ENCODE peak calls at places on chromosomes 2 and 18, in six cellular contexts. A, N, H, O, G and S are unnamed samples. For H3K4me1 and H3K27me3, the result is how much of the 10 kb centered on the place peaks cover.

GRCh38 chr2:223901311-223901710 is 43.8 kb downstream of the WDFY1 start:
- DNase-seq in G (no peak), N (no peak), H (no peak), O (no peak), A (no peak), S (no peak)

GRCh38 chr2:25109822-25110221 is 58.6 kb downstream of the POMC start:
- DNase-seq in O (no peak), H (no peak), N (no peak), A (no peak), G (no peak), S (no peak)

GRCh38 chr2:180607501-180608060 is 372.8 kb upstream of the UBE2E3 start:
- DNase-seq in H (no peak), O (no peak), N (no peak), G (no peak), A (no peak), S (no peak)

GRCh38 chr2:101617786-101618185 is 79.7 kb upstream of the MAP4K4 start:
- DNase-seq in N (no peak), A (no peak), H (no peak), G (no peak), O (no peak), S (no peak)

GRCh38 chr18:13605477-13605876 is 120.9 kb downstream of the FAM210A start:
- DNase-seq in G (no peak), N (no peak), O (no peak), A (no peak), H (no peak), S (no peak)

GRCh38 chr2:68908392-68908970 is 37.3 kb upstream of the BMP10 start:
- DNase-seq in A (peak), N (peak), H (peak), G (peak), O (peak), S (peak)

GRCh38 chr2:127453392-127454171 is 35.4 kb downstream of the PROC start:
- DNase-seq in N (no peak), A (peak), G (no peak), H (no peak), O (peak), S (peak)

GRCh38 chr2:137925599-137925998 is 38.7 kb upstream of the HNMT start:
- DNase-seq in H (no peak), G (no peak), A (no peak), N (no peak), O (no peak), S (no peak)

GRCh38 chr2:103959174-103960125 is 894.5 kb upstream of the POU3F3 start:
- DNase-seq in N (no peak), G (no peak), A (peak), H (no peak), O (no peak), S (peak)

GRCh38 chr18:26307161-26307773 is 81.0 kb downstream of the TAF4B start:
- DNase-seq in O (peak), A (peak), H (no peak), G (no peak), N (no peak), S (peak)

GRCh38 chr18:48889981-48890735 is 60.6 kb downstream of the SMAD7 start:
- DNase-seq in O (no peak), H (no peak), G (peak), N (no peak), A (no peak), S (peak)

GRCh38 chr18:49534846-49535601 is 26.8 kb upstream of the LIPG start:
- DNase-seq in A (no peak), H (no peak), G (no peak), N (no peak), O (no peak), S (no peak)

GRCh38 chr2:31937741-31938140 is 73.1 kb downstream of the MEMO1 start:
- DNase-seq in N (no peak), G (no peak), O (no peak), A (no peak), H (no peak), S (no peak)

GRCh38 chr2:16051046-16051489 is 110.7 kb downstream of the MYCN start:
- DNase-seq in A (no peak), G (no peak), H (no peak), N (no peak), O (no peak), S (no peak)

GRCh38 chr2:67576991-67577390 is 179.9 kb downstream of the ETAA1 start:
- DNase-seq in O (no peak), G (no peak), H (no peak), A (no peak), N (no peak), S (no peak)

GRCh38 chr2:105537466-105537865 is 138.6 kb upstream of the FHL2 start:
- DNase-seq in G (no peak), N (no peak), H (no peak), O (no peak), A (no peak), S (no peak)

GRCh38 chr2:10242451-10242850 is 60.3 kb upstream of the HPCAL1 start:
- DNase-seq in O (no peak), A (no peak), G (peak), N (no peak), H (no peak), S (no peak)

GRCh38 chr2:71669628-71670429 is 216.5 kb downstream of the DYSF start:
- DNase-seq in H (no peak), A (no peak), O (no peak), N (no peak), G (peak), S (no peak)

GRCh38 chr2:9003616-9004337 is at the start of gene MBOAT2:
- DNase-seq in O (peak), H (peak), N (peak), A (peak), G (peak), S (peak)

GRCh38 chr18:55627007-55627406 is 39.0 kb upstream of the TCF4 start:
- DNase-seq in H (no peak), N (no peak), A (no peak), O (no peak), G (no peak), S (no peak)

GRCh38 chr2:24977631-24978030 is 5.9 kb upstream of the DNAJC27 start:
- DNase-seq in O (no peak), G (no peak), H (no peak), A (no peak), N (no peak), S (no peak)

GRCh38 chr2:216548901-216549321 is 50.3 kb downstream of the RPL37A start:
- DNase-seq in N (peak), H (no peak), O (no peak), G (no peak), A (no peak), S (no peak)

GRCh38 chr18:56076735-56077134 is 488.7 kb upstream of the TCF4 start:
- DNase-seq in G (no peak), O (no peak), H (no peak), A (no peak), N (no peak), S (no peak)

GRCh38 chr2:9467687-9468086 is 6.7 kb upstream of the IAH1 start:
- DNase-seq in H (no peak), O (no peak), G (peak), N (no peak), A (no peak), S (no peak)

GRCh38 chr2:161019311-161019710 is 140.9 kb upstream of the TANK start:
- DNase-seq in N (no peak), G (no peak), H (no peak), A (no peak), O (no peak), S (no peak)

GRCh38 chr2:217835931-217836881 is 166.6 kb downstream of the TNS1 start:
- DNase-seq in H (no peak), N (peak), A (no peak), O (no peak), G (no peak), S (no peak)

GRCh38 chr2:11814979-11815510 is 68.6 kb downstream of the LPIN1 start:
- DNase-seq in G (no peak), A (no peak), H (no peak), O (no peak), N (no peak), S (no peak)

GRCh38 chr2:208040199-208041171 is 15.2 kb upstream of the PLEKHM3 start:
- DNase-seq in H (peak), G (peak), O (peak), N (peak), A (peak), S (peak)

GRCh38 chr2:8494151-8494550 is 187.7 kb upstream of the ID2 start:
- DNase-seq in G (no peak), A (no peak), O (no peak), N (no peak), H (no peak), S (no peak)

GRCh38 chr2:10438688-10439087 is 9.4 kb downstream of the ODC1 start:
- DNase-seq in G (no peak), H (no peak), A (no peak), N (no peak), O (no peak), S (no peak)

GRCh38 chr2:28103611-28104010 is 213.1 kb downstream of the BABAM2 start:
- DNase-seq in A (no peak), H (no peak), O (no peak), G (no peak), N (no peak), S (no peak)

GRCh38 chr18:24013061-24013460 is 1.5 kb upstream of the TTC39C start:
- DNase-seq in G (no peak), H (no peak), O (no peak), A (no peak), N (no peak), S (no peak)
- H3K4me1 ChIP-seq in G (under half), H (half or more), O (under half), A (under half), N (under half), S (under half)

DNA sequence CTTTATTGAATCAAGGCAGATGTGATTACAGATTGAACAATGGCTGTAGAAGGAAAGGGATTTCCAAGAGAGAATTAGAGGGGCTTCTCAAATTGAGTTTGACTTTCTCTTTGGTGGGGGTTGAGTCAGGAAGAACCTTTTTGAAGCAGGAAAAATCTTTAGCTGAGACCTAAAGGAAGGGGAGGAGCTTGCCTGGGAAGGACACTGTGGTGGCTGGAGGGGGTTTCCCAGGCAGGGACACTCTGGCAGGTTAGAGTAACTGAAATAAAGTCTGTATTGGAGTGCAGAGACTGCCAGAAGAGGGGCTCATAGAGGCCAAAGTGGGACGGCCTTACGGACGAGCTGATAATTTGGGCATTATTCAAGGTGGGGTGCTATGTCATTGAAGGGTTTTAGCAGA is 69.3 kb downstream of the NEDD4L start:
- DNase-seq in N (no peak), O (no peak), A (no peak), H (no peak), G (no peak), S (no peak)
- H3K4me3 ChIP-seq in N (no peak), O (no peak), A (no peak), H (no peak), G (no peak), S (no peak)

GRCh38 chr2:88857951-88858406 is 166.5 kb downstream of the RPIA start:
- DNase-seq in A (no peak), G (no peak), N (no peak), O (no peak), H (no peak), S (no peak)
- H3K27me3 ChIP-seq in A (under half), G (under half), N (under half), O (under half), H (under half), S (under half)

DNA sequence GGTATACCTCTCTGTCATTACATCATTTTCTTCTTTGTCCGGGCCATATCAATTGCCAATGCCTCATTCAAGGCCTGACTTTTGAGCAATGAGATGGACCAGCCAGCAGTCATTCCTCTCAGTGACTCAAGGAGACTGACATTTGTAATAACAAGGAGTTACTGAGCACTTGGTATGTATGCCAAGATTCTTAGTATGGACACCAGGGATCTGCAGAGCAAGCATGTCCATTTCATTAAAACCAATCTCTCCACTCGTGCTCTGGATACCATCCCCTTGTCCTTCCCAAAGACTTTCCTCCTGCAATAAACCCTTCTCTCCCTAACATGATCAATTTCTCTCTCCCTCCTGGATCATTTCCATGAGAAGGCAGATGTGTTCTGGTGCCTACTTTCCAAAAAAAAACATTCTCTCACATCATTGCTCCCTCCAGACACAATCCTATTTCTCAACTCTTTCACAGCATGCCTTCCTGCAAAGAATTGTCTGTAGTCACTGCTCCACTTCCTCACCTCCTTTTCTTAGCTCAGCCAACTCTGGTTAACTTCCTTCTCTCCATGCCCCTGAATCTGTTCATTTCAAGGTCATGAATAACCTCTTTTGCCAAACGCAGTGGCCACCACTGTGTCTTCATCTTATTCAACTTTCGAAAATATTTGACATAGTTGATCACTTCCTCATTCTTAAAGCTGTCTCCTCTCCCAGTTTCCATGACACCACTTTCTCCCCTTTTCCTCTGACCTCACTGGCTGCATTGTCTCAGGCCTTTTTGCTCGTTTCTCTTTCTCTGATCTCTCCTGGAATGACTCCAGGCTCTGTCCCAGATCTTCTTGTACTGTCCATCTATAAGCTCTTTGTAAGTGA is 102.8 kb upstream of the CYP1B1 start:
- DNase-seq in H (no peak), A (no peak), N (peak), O (no peak), G (no peak), S (no peak)
- H3K4me1 ChIP-seq in H (under half), A (under half), N (under half), O (under half), G (under half), S (under half)

GRCh38 chr2:203446780-203447179 is 88.3 kb downstream of the RAPH1 start:
- DNase-seq in A (no peak), N (no peak), G (no peak), O (no peak), H (no peak), S (no peak)
- H3K4me3 ChIP-seq in A (no peak), N (no peak), G (no peak), O (no peak), H (no peak), S (no peak)

GRCh38 chr2:54962935-54963334 is 87.3 kb downstream of the RTN4 start:
- DNase-seq in O (no peak), H (no peak), A (peak), G (no peak), N (no peak), S (no peak)
- H3K27me3 ChIP-seq in O (under half), H (under half), A (under half), G (under half), N (under half), S (under half)

DNA sequence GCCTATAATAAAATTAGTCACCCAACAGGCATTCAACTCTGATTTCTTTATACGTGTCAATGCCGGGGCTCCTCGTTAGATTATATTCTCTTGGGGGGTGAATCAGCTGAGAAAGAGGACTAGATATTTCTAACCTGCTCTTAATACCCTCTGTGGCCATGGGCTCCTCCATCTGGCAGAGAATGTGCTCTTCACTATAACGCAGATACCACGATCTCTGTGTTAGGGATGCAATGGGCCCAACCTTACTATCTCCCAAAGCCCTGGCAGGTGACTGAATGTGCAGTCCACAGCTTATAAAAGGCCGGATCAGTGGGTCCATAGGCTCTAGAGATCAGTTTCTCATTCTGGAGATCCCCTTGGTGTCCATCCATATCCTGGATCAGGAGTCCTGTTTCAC is 71.2 kb upstream of the CELF4 start:
- DNase-seq in H (no peak), O (no peak), N (no peak), A (no peak), G (no peak), S (no peak)
- H3K4me1 ChIP-seq in H (under half), O (under half), N (under half), A (under half), G (under half), S (under half)

GRCh38 chr2:219698684-219699439 is 71.4 kb downstream of the SLC4A3 start:
- DNase-seq in G (no peak), A (no peak), H (no peak), N (no peak), O (no peak), S (no peak)
- H3K4me3 ChIP-seq in G (no peak), A (no peak), H (no peak), N (no peak), O (no peak), S (no peak)

GRCh38 chr18:21284540-21284939 is 42.5 kb downstream of the GREB1L start:
- DNase-seq in O (no peak), G (no peak), A (no peak), N (no peak), H (no peak), S (no peak)

GRCh38 chr18:21275645-21276044 is 33.6 kb downstream of the GREB1L start:
- DNase-seq in G (no peak), O (no peak), H (no peak), A (no peak), N (no peak), S (no peak)

GRCh38 chr18:21277578-21277977 is 35.5 kb downstream of the GREB1L start:
- DNase-seq in N (peak), G (no peak), H (no peak), O (no peak), A (no peak), S (no peak)

GRCh38 chr18:21281611-21282010 is 39.6 kb downstream of the GREB1L start:
- DNase-seq in O (no peak), A (no peak), H (no peak), N (no peak), G (no peak), S (no peak)
- H3K27me3 ChIP-seq in O (under half), A (under half), H (under half), N (under half), G (under half), S (under half)